ENCODE peak calls at places on chromosomes 16 and 17, in seven cellular contexts. F is dorsolateral prefrontal cortex, U is WTC11, T is glutamatergic neuron, O is prostate gland, H is left ventricle myocardium inferior, B is HFFc6. C is an unnamed sample.

GRCh38 chr17:70520447-70520846 is 351.1 kb downstream of the KCNJ2 start:
- DNase-seq in F (no peak), U (no peak), T (no peak), O (no peak), H (no peak), B (no peak), C (no peak)

GRCh38 chr16:17408296-17408695 is 62.5 kb downstream of the XYLT1 start:
- DNase-seq in F (no peak), U (no peak), T (no peak), O (no peak), H (no peak), B (no peak), C (no peak)

GRCh38 chr16:53159781-53160436 is 105.1 kb downstream of the CHD9 start:
- DNase-seq in F (no peak), U (no peak), T (no peak), O (no peak), H (no peak), B (peak), C (no peak)

GRCh38 chr17:63984206-63984605 is 11.5 kb upstream of the SCN4A start:
- DNase-seq in F (no peak), U (no peak), T (no peak), O (no peak), H (no peak), B (no peak), C (no peak)

GRCh38 chr17:61338000-61338864 is 61.4 kb upstream of the TBX2 start:
- DNase-seq in F (no peak), U (no peak), T (no peak), O (no peak), H (no peak), B (peak), C (no peak)

GRCh38 chr16:54443839-54444238 is 157.3 kb upstream of the IRX3 start:
- DNase-seq in F (no peak), U (no peak), T (no peak), O (no peak), H (no peak), B (no peak), C (no peak)

GRCh38 chr17:7989781-7990655 is 12.4 kb upstream of the GUCY2D start:
- DNase-seq in F (peak), U (peak), T (peak), O (peak), H (peak), B (peak), C (peak)

GRCh38 chr16:20944861-20945390 is 44.4 kb downstream of the LYRM1 start:
- DNase-seq in F (no peak), U (no peak), T (no peak), O (no peak), H (no peak), B (peak), C (no peak)

GRCh38 chr16:81842564-81843242 is 63.6 kb downstream of the PLCG2 start:
- DNase-seq in F (no peak), U (no peak), T (no peak), O (no peak), H (no peak), B (no peak), C (no peak)

GRCh38 chr16:29012913-29013641 is 28.2 kb downstream of the LAT start:
- DNase-seq in F (no peak), U (no peak), T (no peak), O (no peak), H (no peak), B (no peak), C (no peak)

GRCh38 chr17:76383645-76384221 is 676 bp upstream of the SPHK1 start:
- DNase-seq in F (no peak), U (peak), T (peak), O (peak), H (peak), B (peak), C (peak)

GRCh38 chr17:17942846-17943245 is 29.4 kb downstream of the TOM1L2 start:
- DNase-seq in F (no peak), U (no peak), T (no peak), O (no peak), H (no peak), B (peak), C (no peak)

GRCh38 chr17:5879424-5879823 is 190.8 kb upstream of the WSCD1 start:
- DNase-seq in F (no peak), U (no peak), T (no peak), O (no peak), H (no peak), B (no peak), C (no peak)

GRCh38 chr17:55430531-55431228 is 9.0 kb upstream of the MMD start:
- DNase-seq in F (no peak), U (no peak), T (no peak), O (no peak), H (no peak), B (no peak), C (no peak)

GRCh38 chr16:46747777-46748651 is at the start of gene MYLK3:
- DNase-seq in F (no peak), U (peak), T (no peak), O (no peak), H (peak), B (no peak), C (no peak)

GRCh38 chr16:53912155-53912554 is 208.2 kb downstream of the FTO start:
- DNase-seq in F (no peak), U (no peak), T (no peak), O (no peak), H (no peak), B (no peak), C (no peak)

GRCh38 chr17:77942111-77942988 is 16.2 kb upstream of the TNRC6C start:
- DNase-seq in F (peak), U (no peak), T (no peak), O (peak), H (peak), B (no peak), C (no peak)

GRCh38 chr16:50234771-50235556 is 31.4 kb upstream of the ADCY7 start:
- DNase-seq in F (no peak), U (no peak), T (no peak), O (no peak), H (no peak), B (peak), C (no peak)

DNA sequence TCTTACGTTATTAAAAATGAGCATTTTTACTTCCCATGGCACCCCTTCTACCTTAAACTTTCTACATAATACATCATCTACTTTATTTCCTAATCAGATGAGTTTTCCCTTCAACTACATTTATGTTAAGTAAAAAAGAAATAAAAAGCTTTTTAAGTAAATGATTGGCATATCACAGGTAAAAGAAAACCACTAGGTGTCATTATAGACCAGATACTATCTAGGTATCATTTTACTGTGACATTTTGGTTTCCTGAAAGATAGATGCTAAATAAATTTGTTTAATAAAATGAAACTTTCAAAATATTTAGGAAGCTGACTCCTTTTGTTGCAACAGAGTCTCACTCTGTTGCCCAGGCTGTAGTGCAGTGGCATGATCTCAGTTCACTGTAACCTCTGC is 3.8 kb upstream of the CMTM1 start:
- DNase-seq in F (no peak), U (no peak), T (no peak), O (no peak), H (no peak), B (no peak), C (no peak)
- TF ChIP-seq CTCF in F (peak), U (no peak), T (no peak), O (no peak), H (peak), B (peak), C (no peak)

GRCh38 chr17:69417545-69418483 is 3.3 kb downstream of the MAP2K6 start:
- DNase-seq in F (no peak), U (no peak), T (no peak), O (no peak), H (no peak), B (no peak), C (no peak)
- TF ChIP-seq CTCF in F (no peak), U (no peak), T (no peak), O (no peak), H (no peak), B (no peak), C (no peak)

DNA sequence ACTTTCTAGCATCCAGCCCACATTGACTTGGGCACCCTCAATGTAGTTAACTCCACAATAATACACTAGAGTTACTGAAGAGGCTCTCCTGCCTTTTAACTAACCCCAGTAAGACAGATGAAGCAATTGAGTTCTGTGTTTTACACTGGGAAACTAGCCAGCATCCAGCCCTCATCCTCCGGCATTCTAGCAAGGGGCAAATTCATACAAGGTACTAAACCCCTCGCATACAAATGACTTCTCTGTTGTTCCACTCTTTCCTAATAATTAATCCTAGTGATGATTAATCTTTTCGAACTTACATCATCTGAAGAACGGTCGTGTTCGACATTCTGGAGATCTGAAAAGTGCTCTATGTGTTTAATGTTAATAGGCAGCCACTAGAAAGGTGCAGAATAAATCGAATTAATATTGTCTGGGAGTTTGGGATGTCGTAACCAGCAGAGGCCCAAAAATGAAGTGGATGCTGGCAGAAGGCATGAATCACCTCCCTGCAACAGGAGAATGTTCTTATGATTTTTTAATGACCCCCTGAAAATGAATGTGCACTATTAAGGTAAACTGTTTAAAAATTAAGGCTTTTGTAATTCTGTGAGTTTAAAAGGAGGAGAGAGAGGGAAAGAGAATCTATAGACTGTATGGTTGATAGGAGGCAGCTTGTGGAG is 249.4 kb downstream of the SNX29 start:
- DNase-seq in F (no peak), U (no peak), T (no peak), O (no peak), H (no peak), B (no peak), C (no peak)
- TF ChIP-seq CTCF in F (no peak), U (no peak), T (no peak), O (no peak), H (no peak), B (no peak), C (no peak)

DNA sequence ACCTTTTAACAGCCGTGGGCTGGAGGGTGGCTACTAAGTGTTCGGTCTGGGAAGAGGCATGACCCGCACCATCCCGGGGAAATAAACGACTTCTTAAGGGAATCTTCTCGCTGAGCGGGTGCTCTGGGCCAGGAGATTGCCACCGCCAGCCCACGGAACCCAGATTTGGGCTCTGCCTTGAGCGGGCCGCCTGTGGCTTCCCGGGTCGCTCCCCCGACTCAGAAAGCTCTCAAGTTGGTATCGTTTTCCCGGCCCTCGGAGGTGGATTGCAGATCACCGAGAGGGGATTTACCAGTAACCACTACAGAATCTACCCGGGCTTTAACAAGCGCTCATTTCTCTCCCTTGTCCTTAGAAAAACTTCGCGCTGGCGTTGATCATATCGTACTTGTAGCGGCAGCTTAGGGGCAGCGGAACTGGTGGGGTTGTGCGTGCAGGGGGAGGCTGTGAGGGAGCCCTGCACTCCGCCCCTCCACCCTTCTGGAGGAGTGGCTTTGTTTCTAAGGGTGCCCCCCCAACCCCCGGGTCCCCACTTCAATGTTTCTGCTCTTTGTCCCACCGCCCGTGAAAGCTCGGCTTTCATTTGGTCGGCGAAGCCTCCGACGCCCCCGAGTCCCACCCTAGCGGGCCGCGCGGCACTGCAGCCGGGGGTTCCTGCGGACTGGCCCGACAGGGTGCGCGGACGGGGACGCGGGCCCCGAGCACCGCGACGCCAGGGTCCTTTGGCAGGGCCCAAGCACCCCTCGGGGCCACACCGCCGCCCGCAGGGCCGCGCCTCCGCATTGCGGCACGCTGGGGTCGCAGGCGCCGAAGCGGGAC is 3.6 kb upstream of the CBX4 start:
- DNase-seq in F (no peak), U (peak), T (no peak), O (no peak), H (no peak), B (no peak), C (no peak)
- TF ChIP-seq CTCF in F (no peak), U (no peak), T (no peak), O (no peak), H (no peak), B (no peak), C (no peak)

GRCh38 chr17:44899074-44899782 is at the start of gene EFTUD2:
- DNase-seq in F (peak), U (peak), T (peak), O (peak), H (peak), B (peak), C (peak)
- TF ChIP-seq CTCF in F (no peak), U (no peak), T (no peak), O (peak), H (no peak), B (no peak), C (no peak)

GRCh38 chr16:77841275-77841640 is 52.9 kb downstream of the VAT1L start:
- DNase-seq in F (no peak), U (no peak), T (no peak), O (no peak), H (no peak), B (no peak), C (no peak)

GRCh38 chr16:77840093-77840492 is 51.7 kb downstream of the VAT1L start:
- DNase-seq in F (no peak), U (no peak), T (no peak), O (no peak), H (no peak), B (no peak), C (no peak)

GRCh38 chr16:77838597-77839255 is 50.4 kb downstream of the VAT1L start:
- DNase-seq in F (no peak), U (no peak), T (no peak), O (no peak), H (no peak), B (no peak), C (no peak)

GRCh38 chr16:77842468-77842867 is 54.1 kb downstream of the VAT1L start:
- DNase-seq in F (no peak), U (no peak), T (no peak), O (no peak), H (no peak), B (no peak), C (no peak)

DNA sequence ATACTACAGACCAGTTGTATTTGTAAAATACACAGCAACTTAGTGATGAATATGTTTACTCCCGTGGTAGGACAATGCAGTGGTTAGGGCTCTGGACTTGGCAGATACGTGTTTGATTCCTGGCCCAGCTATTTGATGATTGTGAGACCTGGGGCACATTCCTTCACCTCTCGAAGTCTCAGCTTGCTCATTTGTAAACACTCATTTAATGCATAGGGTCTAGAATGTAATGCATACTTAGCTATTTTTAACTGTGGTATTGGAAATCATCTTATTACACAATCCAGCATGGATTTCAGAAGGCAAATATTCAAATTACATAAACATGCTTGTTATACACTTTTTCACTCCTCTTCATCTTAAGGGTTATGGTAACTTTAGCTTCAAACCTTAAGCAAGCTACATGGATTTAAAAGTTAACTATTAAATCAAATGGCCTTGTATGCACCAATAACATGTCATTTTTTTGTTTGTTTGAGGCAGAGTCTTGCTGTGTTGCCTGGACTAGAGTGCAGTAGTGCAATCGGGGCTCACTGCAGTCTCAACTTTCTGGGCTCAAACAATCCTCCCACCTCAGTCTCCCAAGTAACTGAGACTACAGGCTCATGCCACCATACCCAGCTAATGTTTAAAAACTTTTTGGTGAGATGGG is 52.4 kb downstream of the VAT1L start:
- DNase-seq in F (no peak), U (no peak), T (no peak), O (no peak), H (no peak), B (no peak), C (no peak)
- TF ChIP-seq CTCF in F (no peak), U (no peak), T (no peak), O (no peak), H (no peak), B (no peak), C (no peak)

GRCh38 chr17:3003401-3004149 is 59.8 kb downstream of the OR1D5 start:
- DNase-seq in F (no peak), U (no peak), T (no peak), O (no peak), H (peak), B (no peak), C (no peak)
- TF ChIP-seq CTCF in F (no peak), U (no peak), T (no peak), O (no peak), H (no peak), B (no peak), C (no peak)

GRCh38 chr17:12134587-12134986 is 113.9 kb downstream of the MAP2K4 start:
- DNase-seq in F (no peak), U (no peak), T (no peak), O (no peak), H (no peak), B (no peak), C (no peak)

GRCh38 chr17:12133183-12133582 is 112.5 kb downstream of the MAP2K4 start:
- DNase-seq in F (no peak), U (no peak), T (no peak), O (no peak), H (no peak), B (peak), C (no peak)

GRCh38 chr17:12134101-12134500 is 113.4 kb downstream of the MAP2K4 start:
- DNase-seq in F (no peak), U (no peak), T (no peak), O (no peak), H (no peak), B (no peak), C (no peak)

DNA sequence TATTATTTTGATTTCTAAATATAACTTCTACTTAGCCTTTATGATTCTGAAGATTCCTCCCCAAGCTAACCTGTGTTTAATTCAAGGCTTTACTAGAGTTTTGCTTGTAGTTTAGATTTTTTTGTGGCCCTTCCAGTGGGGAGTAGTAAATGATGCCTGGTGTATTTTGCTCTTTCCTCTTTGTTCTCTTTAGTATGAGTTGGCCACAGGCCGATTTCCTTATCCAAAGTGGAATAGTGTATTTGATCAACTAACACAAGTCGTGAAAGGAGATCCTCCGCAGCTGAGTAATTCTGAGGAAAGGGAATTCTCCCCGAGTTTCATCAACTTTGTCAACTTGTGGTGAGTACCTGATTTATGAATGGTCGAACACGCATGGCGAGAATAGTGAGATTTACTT is 108.3 kb downstream of the MAP2K4 start:
- DNase-seq in F (no peak), U (no peak), T (no peak), O (peak), H (no peak), B (no peak), C (no peak)
- TF ChIP-seq CTCF in F (no peak), U (no peak), T (no peak), O (no peak), H (no peak), B (no peak), C (no peak)

GRCh38 chr16:88883117-88883895 is 16.8 kb upstream of the PABPN1L start:
- DNase-seq in F (no peak), U (no peak), T (no peak), O (no peak), H (no peak), B (no peak), C (no peak)
- TF ChIP-seq CTCF in F (no peak), U (no peak), T (no peak), O (no peak), H (no peak), B (no peak), C (no peak)

DNA sequence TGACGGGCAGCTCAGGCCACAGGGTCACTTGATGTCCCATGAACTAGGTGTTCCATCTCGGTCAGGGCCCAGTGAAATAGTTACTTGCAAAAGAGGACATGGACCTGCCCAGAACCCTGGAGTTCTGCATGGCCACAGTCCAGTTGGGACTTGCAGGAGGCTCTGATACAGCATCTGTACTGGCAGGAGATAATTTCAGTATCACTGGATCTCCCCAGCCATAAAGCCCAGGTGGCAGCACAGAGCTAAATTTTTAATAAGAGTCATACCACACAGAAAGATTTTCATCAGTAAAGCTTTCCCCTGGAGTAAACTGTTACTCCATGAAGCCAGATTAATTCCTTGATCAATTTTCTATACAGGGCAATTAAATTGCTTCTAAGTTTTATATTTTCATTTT is 18.0 kb upstream of the SLC16A5 start:
- DNase-seq in F (no peak), U (no peak), T (no peak), O (peak), H (no peak), B (peak), C (no peak)
- TF ChIP-seq CTCF in F (peak), U (no peak), T (no peak), O (peak), H (peak), B (peak), C (peak)

C was measured in mesothelial cell of epicardium.